ENCODE peak calls at places on chromosomes 3 and 15, in four cellular contexts. One of them, this sample, is unnamed.

GRCh38 chr3:48090166-48090939 is 74.1 kb upstream of the MAP4 start:
- DNase-seq in T-cell: no peak
- DNase-seq in NCI-H345: no peak
- DNase-seq in T47D: no peak
- DNase-seq in this sample: no peak

GRCh38 chr3:42742688-42743087 is 30.4 kb downstream of the CCDC13 start:
- DNase-seq in T-cell: no peak
- DNase-seq in NCI-H345: no peak
- DNase-seq in T47D: no peak
- DNase-seq in this sample: no peak

GRCh38 chr15:77002954-77003912 is 8.3 kb downstream of the PSTPIP1 start:
- DNase-seq in T-cell: peak; percentile 75
- DNase-seq in NCI-H345: no peak
- DNase-seq in T47D: no peak
- DNase-seq in this sample: no peak

GRCh38 chr15:64532515-64532914 is 72.1 kb downstream of the ZNF609 start:
- DNase-seq in T-cell: no peak
- DNase-seq in NCI-H345: no peak
- DNase-seq in T47D: no peak
- DNase-seq in this sample: no peak

GRCh38 chr15:42800731-42801474 is 64.0 kb upstream of the CDAN1 start:
- DNase-seq in T-cell: no peak
- DNase-seq in NCI-H345: no peak
- DNase-seq in T47D: peak; percentile 38
- DNase-seq in this sample: no peak

GRCh38 chr3:81592101-81592500 is 169.3 kb downstream of the GBE1 start:
- DNase-seq in T-cell: no peak
- DNase-seq in NCI-H345: no peak
- DNase-seq in T47D: no peak
- DNase-seq in this sample: no peak

GRCh38 chr3:55500555-55501340 is 13.6 kb upstream of the WNT5A start:
- DNase-seq in T-cell: no peak
- DNase-seq in NCI-H345: no peak
- DNase-seq in T47D: no peak
- DNase-seq in this sample: no peak

GRCh38 chr3:172369590-172370259 is 78.5 kb downstream of the GHSR start:
- DNase-seq in T-cell: no peak
- DNase-seq in NCI-H345: no peak
- DNase-seq in T47D: no peak
- DNase-seq in this sample: no peak

GRCh38 chr3:55604414-55604813 is 117.3 kb upstream of the WNT5A start:
- DNase-seq in T-cell: no peak
- DNase-seq in NCI-H345: no peak
- DNase-seq in T47D: peak; percentile 15
- DNase-seq in this sample: no peak

GRCh38 chr3:159896543-159896942 is 92.1 kb upstream of the IL12A start:
- DNase-seq in T-cell: no peak
- DNase-seq in NCI-H345: no peak
- DNase-seq in T47D: no peak
- DNase-seq in this sample: no peak

This sample was measured in uterus.